ENCODE peak calls at places on chromosomes 7 and 10, in six cellular contexts. V, Y, T, L, H and E are unnamed samples.

GRCh38 chr7:133853706-133854276 is 273.3 kb upstream of the LRGUK start:
- DNase-seq in H (peak), Y (no peak), V (no peak), T (peak), L (no peak), E (peak)

GRCh38 chr7:29807179-29807841 is 1.0 kb downstream of the WIPF3 start:
- DNase-seq in L (no peak), H (no peak), Y (no peak), T (no peak), V (no peak), E (no peak)

GRCh38 chr10:82558208-82558607 is 683.2 kb downstream of the NRG3 start:
- DNase-seq in V (no peak), T (no peak), L (no peak), Y (no peak), H (peak), E (peak)

GRCh38 chr7:121126801-121127534 is 138.5 kb downstream of the CPED1 start:
- DNase-seq in Y (no peak), H (peak), V (no peak), T (no peak), L (no peak), E (peak)

GRCh38 chr7:145036592-145037386 is 200.9 kb upstream of the TPK1 start:
- DNase-seq in T (no peak), Y (peak), L (peak), H (peak), V (no peak), E (peak)

GRCh38 chr10:451021-451471 is 238.4 kb downstream of the DIP2C start:
- DNase-seq in V (no peak), H (no peak), L (peak), T (peak), Y (peak), E (no peak)

GRCh38 chr10:17984056-17984455 is 32.3 kb downstream of the SLC39A12 start:
- DNase-seq in L (no peak), T (no peak), V (no peak), Y (no peak), H (peak), E (peak)

GRCh38 chr10:125117941-125118630 is 42.3 kb downstream of the CTBP2 start:
- DNase-seq in H (no peak), Y (no peak), V (no peak), T (no peak), L (no peak), E (no peak)

GRCh38 chr10:11424456-11425287 is 186.8 kb downstream of the USP6NL start:
- DNase-seq in L (no peak), H (peak), Y (no peak), V (peak), T (no peak), E (peak)

GRCh38 chr10:70458329-70459060 is 17.0 kb upstream of the NODAL start:
- DNase-seq in Y (peak), H (peak), V (peak), L (no peak), T (no peak), E (peak)

GRCh38 chr7:9097565-9098060 is 664.2 kb downstream of the NXPH1 start:
- DNase-seq in V (no peak), L (no peak), H (no peak), Y (no peak), T (no peak), E (peak)